ENCODE peak calls at places on chromosome 4, in seven cellular contexts. E, X, F, Q, J, P and R are unnamed samples.

GRCh38 chr4:38601916-38602291 is 62.1 kb upstream of the KLF3 start:
- DNase-seq in E (no peak), X (no peak), F (no peak), Q (no peak), J (no peak), P (no peak), R (no peak)

GRCh38 chr4:81723044-81723884 is 251.6 kb upstream of the RASGEF1B start:
- DNase-seq in E (no peak), X (no peak), F (no peak), Q (no peak), J (no peak), P (no peak), R (no peak)

GRCh38 chr4:113657834-113658233 is 103.7 kb downstream of the CAMK2D start:
- DNase-seq in E (no peak), X (no peak), F (no peak), Q (no peak), J (no peak), P (no peak), R (no peak)

GRCh38 chr4:8709729-8710360 is 117.3 kb downstream of the CPZ start:
- DNase-seq in E (peak), X (no peak), F (no peak), Q (no peak), J (no peak), P (no peak), R (no peak)

GRCh38 chr4:8870647-8871416 is 807 bp downstream of the HMX1 start:
- DNase-seq in E (peak), X (no peak), F (no peak), Q (no peak), J (no peak), P (no peak), R (no peak)

GRCh38 chr4:80492761-80493160 is 157.2 kb downstream of the CFAP299 start:
- DNase-seq in E (no peak), X (no peak), F (no peak), Q (no peak), J (no peak), P (no peak), R (no peak)

GRCh38 chr4:122758033-122758432 is 25.5 kb downstream of the BBS12 start:
- DNase-seq in E (peak), X (no peak), F (no peak), Q (no peak), J (no peak), P (no peak), R (no peak)

GRCh38 chr4:186844059-186844681 is 120.5 kb upstream of the FAT1 start:
- DNase-seq in E (no peak), X (no peak), F (no peak), Q (no peak), J (peak), P (no peak), R (no peak)

GRCh38 chr4:74891037-74891436 is 41.9 kb upstream of the PARM1 start:
- DNase-seq in E (no peak), X (peak), F (no peak), Q (no peak), J (no peak), P (no peak), R (no peak)

GRCh38 chr4:83356899-83357661 is 22.4 kb upstream of the HPSE start:
- DNase-seq in E (no peak), X (peak), F (no peak), Q (no peak), J (no peak), P (no peak), R (no peak)

GRCh38 chr4:158856852-158857251 is 88.0 kb downstream of the FNIP2 start:
- DNase-seq in E (peak), X (peak), F (no peak), Q (no peak), J (peak), P (no peak), R (peak)

GRCh38 chr4:157014621-157015591 is 43.3 kb upstream of the PDGFC start:
- DNase-seq in E (no peak), X (no peak), F (no peak), Q (no peak), J (no peak), P (no peak), R (no peak)

GRCh38 chr4:23789765-23790164 is 100.1 kb downstream of the PPARGC1A start:
- DNase-seq in E (no peak), X (peak), F (no peak), Q (no peak), J (no peak), P (no peak), R (no peak)

GRCh38 chr4:156298230-156298629 is 344.6 kb upstream of the CTSO start:
- DNase-seq in E (no peak), X (no peak), F (no peak), Q (no peak), J (no peak), P (no peak), R (no peak)

GRCh38 chr4:77449996-77450395 is 155.6 kb upstream of the CXCL13 start:
- DNase-seq in E (no peak), X (no peak), F (no peak), Q (no peak), J (no peak), P (no peak), R (no peak)

GRCh38 chr4:177461606-177462005 is 19.4 kb upstream of the AGA start:
- DNase-seq in E (no peak), X (no peak), F (no peak), Q (no peak), J (no peak), P (no peak), R (no peak)

GRCh38 chr4:62399242-62399641 is 1199.1 kb downstream of the ADGRL3 start:
- DNase-seq in E (no peak), X (no peak), F (no peak), Q (no peak), J (no peak), P (no peak), R (no peak)

GRCh38 chr4:16205298-16206164 is 20.7 kb downstream of the TAPT1 start:
- DNase-seq in E (peak), X (peak), F (no peak), Q (no peak), J (peak), P (no peak), R (no peak)

GRCh38 chr4:76767983-76768382 is 130.0 kb downstream of the SOWAHB start:
- DNase-seq in E (no peak), X (peak), F (no peak), Q (no peak), J (no peak), P (no peak), R (no peak)

GRCh38 chr4:54588404-54588803 is 69.4 kb upstream of the KIT start:
- DNase-seq in E (no peak), X (no peak), F (no peak), Q (no peak), J (peak), P (no peak), R (no peak)

GRCh38 chr4:835148-836002 is 9.4 kb upstream of the CPLX1 start:
- DNase-seq in E (peak), X (peak), F (no peak), Q (no peak), J (no peak), P (no peak), R (no peak)
- TF ChIP-seq TAF1 in E (no peak), X (no peak), F (no peak), Q (no peak), J (no peak), P (no peak), R (no peak)

DNA sequence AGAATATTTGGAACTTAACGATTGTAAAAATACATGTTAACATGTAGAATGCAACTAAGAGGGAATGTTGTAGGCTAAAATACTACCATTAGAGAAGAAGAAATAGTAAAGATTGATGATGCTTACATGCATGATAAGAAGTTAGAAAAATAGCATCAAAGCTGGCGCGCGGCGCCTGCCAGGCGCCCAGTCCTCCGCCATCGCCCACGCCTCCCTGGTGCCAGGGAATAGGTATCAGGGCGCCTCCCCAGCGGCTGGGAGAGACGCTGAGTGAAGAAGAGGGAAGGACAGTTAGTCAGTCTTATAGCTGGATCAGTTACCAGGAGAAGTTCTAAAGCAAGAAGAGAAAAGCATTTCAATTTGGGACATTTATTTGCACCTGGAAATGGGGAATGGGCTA is 36.0 kb downstream of the NSUN7 start:
- DNase-seq in E (no peak), X (no peak), F (no peak), Q (no peak), J (no peak), P (no peak), R (no peak)
- TF ChIP-seq TAF1 in E (no peak), X (no peak), F (no peak), Q (no peak), J (no peak), P (no peak), R (no peak)

GRCh38 chr4:3344104-3344503 is 51.3 kb downstream of the RGS12 start:
- DNase-seq in E (no peak), X (no peak), F (no peak), Q (no peak), J (no peak), P (no peak), R (no peak)
- TF ChIP-seq TAF1 in E (no peak), X (no peak), F (no peak), Q (no peak), J (no peak), P (no peak), R (no peak)

GRCh38 chr4:3432381-3432790 is 9.4 kb upstream of the HGFAC start:
- DNase-seq in E (no peak), X (no peak), F (no peak), Q (no peak), J (no peak), P (no peak), R (no peak)
- TF ChIP-seq TAF1 in E (no peak), X (no peak), F (no peak), Q (no peak), J (no peak), P (no peak), R (no peak)